ENCODE peak calls at places on chromosome 14, in six cellular contexts. O is left ventricle myocardium inferior; E is HuH-7.5; H is omental fat pad; Y is stimulated activated CD8-positive, alpha-beta memory T cell treated with anti-CD3 and anti-CD28 coated beads, Interleukin-15, amount 100 ng/mL, for 1 hour; U is G401. I is an unnamed sample.
A peak's percentile ranks its signal among the peaks of the same experiment; 100 is the strongest.

GRCh38 chr14:86799244-86799647 is 1193.7 kb downstream of the GALC start:
- DNase-seq in U (no peak), H (no peak), Y (no peak), E (no peak), O (no peak), I (no peak)

GRCh38 chr14:93285048-93285447 is 47.8 kb downstream of the BTBD7 start:
- DNase-seq in U (peak; percentile 63), Y (no peak), H (no peak), E (no peak), O (no peak), I (no peak)

GRCh38 chr14:90651976-90652560 is 164.2 kb downstream of the TTC7B start:
- DNase-seq in Y (no peak), O (no peak), E (no peak), U (no peak), H (no peak), I (no peak)

GRCh38 chr14:59679872-59680271 is 103.3 kb upstream of the CCDC175 start:
- DNase-seq in H (no peak), U (no peak), Y (no peak), O (no peak), E (no peak), I (no peak)

GRCh38 chr14:100304825-100305445 is 1.3 kb downstream of the SLC25A29 start:
- DNase-seq in O (peak; percentile 52), E (no peak), Y (no peak), H (no peak), U (peak; percentile 55), I (no peak)

GRCh38 chr14:75147423-75148071 is 20.7 kb upstream of the NEK9 start:
- DNase-seq in O (peak; percentile 54), E (no peak), U (peak; percentile 53), Y (no peak), H (peak; percentile 36), I (peak; percentile 94)

GRCh38 chr14:31927348-31927826 is 149.7 kb upstream of the ARHGAP5 start:
- DNase-seq in O (peak; percentile 35), U (no peak), H (no peak), E (no peak), Y (no peak), I (no peak)

GRCh38 chr14:59363545-59364226 is 101.5 kb downstream of the GPR135 start:
- DNase-seq in H (no peak), E (no peak), U (no peak), Y (no peak), O (no peak), I (no peak)

GRCh38 chr14:52844262-52845060 is 53.1 kb upstream of the GNPNAT1 start:
- DNase-seq in U (peak; percentile 37), Y (no peak), E (no peak), H (no peak), O (no peak), I (no peak)

GRCh38 chr14:42779024-42779423 is 1172.3 kb downstream of the LRFN5 start:
- DNase-seq in H (no peak), U (no peak), E (no peak), O (no peak), Y (no peak), I (no peak)

GRCh38 chr14:99255621-99256482 is 16.1 kb downstream of the BCL11B start:
- DNase-seq in H (no peak), U (no peak), Y (no peak), O (no peak), E (no peak), I (no peak)

GRCh38 chr14:55580401-55581010 is 499 bp downstream of the KTN1 start:
- DNase-seq in H (no peak), O (peak; percentile 63), U (no peak), E (no peak), Y (peak; percentile 9), I (no peak)

GRCh38 chr14:46490150-46490769 is 161.3 kb downstream of the RPL10L start:
- DNase-seq in O (no peak), U (no peak), E (no peak), Y (no peak), H (no peak), I (no peak)

GRCh38 chr14:67623114-67623513 is 3.4 kb downstream of the ARG2 start:
- DNase-seq in Y (no peak), U (no peak), E (no peak), H (no peak), O (no peak), I (no peak)

GRCh38 chr14:35355981-35356839 is 48.3 kb downstream of the NFKBIA start:
- DNase-seq in E (peak; percentile 47), O (no peak), Y (no peak), U (no peak), H (no peak), I (no peak)

GRCh38 chr14:50103558-50103957 is 12.8 kb downstream of the VCPKMT start:
- DNase-seq in Y (no peak), E (no peak), U (no peak), O (no peak), H (no peak), I (no peak)

GRCh38 chr14:81256289-81256960 is 35.7 kb upstream of the GTF2A1 start:
- DNase-seq in H (no peak), U (no peak), E (no peak), O (no peak), Y (no peak), I (peak; percentile 57)

GRCh38 chr14:75301666-75302325 is 23.2 kb downstream of the FOS start:
- DNase-seq in Y (no peak), O (peak; percentile 54), E (no peak), U (no peak), H (no peak), I (no peak)

GRCh38 chr14:104680806-104681688 is 8.4 kb upstream of the INF2 start:
- DNase-seq in Y (no peak), U (peak; percentile 36), O (peak; percentile 49), E (no peak), H (peak; percentile 60), I (no peak)

GRCh38 chr14:54085137-54085810 is 128.6 kb upstream of the BMP4 start:
- DNase-seq in U (no peak), O (no peak), Y (no peak), H (no peak), E (no peak), I (no peak)

GRCh38 chr14:23034498-23035302 is at the start of gene PSMB5:
- DNase-seq in O (peak; percentile 89), E (peak; percentile 96), U (peak; percentile 98), H (peak; percentile 57), Y (peak; percentile 70), I (peak; percentile 98)

GRCh38 chr14:38536376-38537038 is 280.6 kb upstream of the CLEC14A start:
- DNase-seq in Y (no peak), O (no peak), U (no peak), H (no peak), E (no peak), I (no peak)

GRCh38 chr14:106657460-106657859 is 1131.1 kb downstream of the TMEM121 start:
- DNase-seq in U (no peak), E (no peak), Y (no peak), H (no peak), O (no peak), I (peak; percentile 64)

GRCh38 chr14:80664576-80664975 is 277.0 kb downstream of the CEP128 start:
- DNase-seq in U (no peak), O (no peak), Y (no peak), H (no peak), E (no peak), I (no peak)

GRCh38 chr14:68674538-68675232 is 118.2 kb downstream of the ZFP36L1 start:
- DNase-seq in H (no peak), U (no peak), O (no peak), E (no peak), Y (no peak), I (no peak)

GRCh38 chr14:54709444-54709843 is 142.5 kb downstream of the SAMD4A start:
- DNase-seq in Y (no peak), O (no peak), H (no peak), U (no peak), E (no peak), I (no peak)

GRCh38 chr14:76946753-76947077 is 81.8 kb downstream of the IRF2BPL start:
- DNase-seq in U (no peak), E (no peak), Y (no peak), O (no peak), H (no peak), I (no peak)

GRCh38 chr14:66483322-66483721 is 2.8 kb upstream of the CCDC196 start:
- DNase-seq in E (no peak), Y (no peak), U (no peak), O (no peak), H (no peak), I (no peak)

GRCh38 chr14:104134061-104134965 is 4.1 kb upstream of the KIF26A start:
- DNase-seq in O (peak; percentile 11), E (no peak), H (no peak), Y (no peak), U (no peak), I (no peak)

GRCh38 chr14:46048127-46048526 is 603.5 kb downstream of the RPL10L start:
- DNase-seq in H (no peak), E (no peak), U (no peak), O (no peak), Y (no peak), I (no peak)

GRCh38 chr14:88212691-88213090 is 110.4 kb downstream of the KCNK10 start:
- DNase-seq in O (no peak), H (no peak), U (peak; percentile 81), Y (no peak), E (no peak), I (no peak)

GRCh38 chr14:30573203-30573814 is 14.4 kb downstream of the G2E3 start:
- DNase-seq in Y (no peak), E (no peak), U (no peak), O (no peak), H (no peak), I (no peak)

GRCh38 chr14:90660865-90661570 is 155.2 kb downstream of the TTC7B start:
- DNase-seq in Y (no peak), H (no peak), E (no peak), U (peak; percentile 82), O (peak; percentile 48), I (no peak)

GRCh38 chr14:36773136-36773540 is 111.5 kb downstream of the PAX9 start:
- DNase-seq in O (no peak), U (no peak), Y (no peak), E (no peak), H (no peak), I (no peak)

GRCh38 chr14:90652626-90653025 is 163.6 kb downstream of the TTC7B start:
- DNase-seq in U (no peak), H (no peak), Y (no peak), E (no peak), O (no peak), I (no peak)

GRCh38 chr14:56949828-56950227 is 139.5 kb upstream of the OTX2 start:
- DNase-seq in E (no peak), U (no peak), O (no peak), Y (no peak), H (no peak), I (no peak)

GRCh38 chr14:95664046-95664445 is 22.2 kb upstream of the TCL1B start:
- DNase-seq in Y (no peak), O (no peak), H (no peak), U (peak; percentile 81), E (no peak), I (no peak)

GRCh38 chr14:44963775-44964380 is 1.9 kb downstream of the TOGARAM1 start:
- DNase-seq in E (no peak), H (no peak), O (no peak), U (peak; percentile 55), Y (no peak), I (no peak)

I was measured in esophagus muscularis mucosa.